ENCODE peak calls at places on chromosomes 12 and 14, in four cellular contexts. F is CD4-positive, alpha-beta T cell; D is adrenal gland; G is cardiac muscle cell. S is an unnamed sample. For H3K27me3, the result is how much of the 10 kb centered on the place peaks cover.

GRCh38 chr14:89621009-89621421 is 204.0 kb upstream of the FOXN3 start:
- DNase-seq in F (peak), D (no peak), G (no peak), S (no peak)

GRCh38 chr14:89491701-89492381 is 74.8 kb upstream of the FOXN3 start:
- DNase-seq in F (no peak), D (no peak), G (no peak), S (no peak)

GRCh38 chr12:48489012-48489411 is 6.7 kb downstream of the C12orf54 start:
- DNase-seq in F (no peak), D (no peak), G (no peak), S (no peak)

GRCh38 chr14:104932676-104933631 is 8.3 kb downstream of the PLD4 start:
- DNase-seq in F (peak), D (peak), G (peak), S (peak)

GRCh38 chr12:67088401-67089118 is 180.6 kb upstream of the CAND1 start:
- DNase-seq in F (no peak), D (no peak), G (no peak), S (no peak)

GRCh38 chr12:117228239-117228638 is 38.0 kb upstream of the FBXO21 start:
- DNase-seq in F (no peak), D (no peak), G (no peak), S (no peak)

GRCh38 chr12:27185234-27186045 is 58.6 kb upstream of the STK38L start:
- DNase-seq in F (peak), D (no peak), G (no peak), S (no peak)

GRCh38 chr12:2333516-2333915 is 280.7 kb downstream of the CACNA1C start:
- DNase-seq in F (no peak), D (no peak), G (no peak), S (no peak)

GRCh38 chr14:103770902-103771301 is 55.3 kb downstream of the ZFYVE21 start:
- DNase-seq in F (no peak), D (no peak), G (no peak), S (no peak)

GRCh38 chr12:57759360-57759980 is 4.6 kb downstream of the MARCHF9 start:
- DNase-seq in F (peak), D (no peak), G (peak), S (no peak)

GRCh38 chr14:52951730-52952481 is 1.1 kb upstream of the FERMT2 start:
- DNase-seq in F (no peak), D (peak), G (peak), S (peak)

GRCh38 chr12:94872671-94873367 is 130.7 kb downstream of the NDUFA12 start:
- DNase-seq in F (no peak), D (no peak), G (no peak), S (no peak)

GRCh38 chr12:94872007-94872653 is 131.4 kb downstream of the NDUFA12 start:
- DNase-seq in F (no peak), D (no peak), G (no peak), S (no peak)

GRCh38 chr12:94873368-94874085 is 130.0 kb downstream of the NDUFA12 start:
- DNase-seq in F (no peak), D (no peak), G (peak), S (no peak)

GRCh38 chr12:94867066-94867855 is 136.2 kb downstream of the NDUFA12 start:
- DNase-seq in F (no peak), D (no peak), G (no peak), S (no peak)

GRCh38 chr12:94870511-94870910 is 133.0 kb downstream of the NDUFA12 start:
- DNase-seq in F (no peak), D (no peak), G (no peak), S (no peak)
- H3K27me3 ChIP-seq in F (under half), D (under half), G (under half), S (under half)

GRCh38 chr12:77916276-77916675 is 85.6 kb downstream of the NAV3 start:
- DNase-seq in F (no peak), D (no peak), G (no peak), S (no peak)

DNA sequence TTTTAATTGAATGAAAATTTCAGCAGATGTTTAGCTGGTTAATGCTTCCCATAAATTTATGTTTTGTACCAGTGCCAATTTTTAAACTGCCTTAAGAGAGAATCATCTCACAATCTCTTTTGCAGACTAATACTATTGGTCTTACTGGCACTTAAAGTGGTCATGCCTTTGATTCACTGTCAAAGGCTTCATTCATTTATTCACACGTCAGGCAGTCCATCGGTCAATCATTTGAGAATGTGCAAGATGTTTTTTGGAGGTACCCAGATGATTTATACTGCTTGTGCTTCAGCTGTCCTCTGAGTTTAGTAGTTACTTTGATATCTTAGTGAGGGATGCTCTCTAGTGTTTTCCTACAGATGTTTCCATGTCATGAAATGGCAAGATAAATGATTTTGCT is 83.4 kb downstream of the NAV3 start:
- DNase-seq in F (no peak), D (no peak), G (no peak), S (no peak)
- TF ChIP-seq CTCF in F (no peak), D (no peak), G (peak), S (peak)

GRCh38 chr14:76698631-76699030 is 62.6 kb upstream of the VASH1 start:
- DNase-seq in F (no peak), D (no peak), G (no peak), S (no peak)
- H3K27me3 ChIP-seq in F (under half), D (under half), G (under half), S (under half)

DNA sequence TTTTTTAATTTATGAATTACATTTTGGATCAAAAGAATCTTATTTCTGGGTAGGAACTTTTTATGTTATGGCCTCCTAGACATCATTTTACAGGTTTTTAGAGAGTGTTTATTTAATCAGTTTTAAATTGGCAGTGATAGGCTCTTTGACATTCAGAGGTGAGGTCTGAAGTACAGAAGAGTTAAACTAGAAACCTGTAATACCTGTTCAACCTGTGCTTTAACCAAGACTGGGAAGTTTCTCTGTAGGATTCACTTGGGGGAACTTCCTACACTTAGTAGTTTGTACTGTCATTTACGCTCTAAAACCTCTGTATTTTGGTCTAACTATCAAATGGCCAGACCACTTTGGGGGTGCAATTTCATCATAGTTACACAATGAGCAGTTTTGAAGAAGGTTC is 35.9 kb downstream of the PLEKHA5 start:
- DNase-seq in F (no peak), D (no peak), G (no peak), S (no peak)
- TF ChIP-seq CTCF in F (no peak), D (no peak), G (no peak), S (no peak)

GRCh38 chr12:6613015-6613775 is 6.0 kb upstream of the CHD4 start:
- DNase-seq in F (no peak), D (no peak), G (peak), S (peak)

GRCh38 chr12:6618483-6618882 is 11.3 kb upstream of the CHD4 start:
- DNase-seq in F (no peak), D (no peak), G (no peak), S (no peak)

GRCh38 chr12:6613776-6614512 is 6.8 kb upstream of the CHD4 start:
- DNase-seq in F (peak), D (peak), G (peak), S (peak)

GRCh38 chr12:6614513-6615177 is 7.5 kb upstream of the CHD4 start:
- DNase-seq in F (no peak), D (peak), G (no peak), S (no peak)

DNA sequence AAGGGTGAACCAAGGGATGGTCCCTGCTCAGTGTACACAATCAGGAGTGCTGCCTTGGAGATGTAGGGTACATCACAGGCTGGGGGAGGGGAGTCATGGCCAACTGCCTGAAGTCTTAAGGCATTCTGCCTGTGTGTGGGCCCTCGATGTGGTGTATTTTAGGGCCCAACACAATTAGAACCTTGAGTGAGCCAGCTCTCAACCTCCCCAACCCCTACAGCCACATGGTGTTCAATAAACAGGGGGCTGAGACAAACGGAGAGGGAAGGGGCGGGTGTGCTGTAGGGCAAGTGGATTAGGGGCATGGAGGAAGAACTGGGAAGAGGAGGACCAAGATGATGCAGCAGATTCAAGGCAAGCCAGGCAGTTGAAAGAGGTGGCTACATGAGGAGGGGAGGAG is 8.6 kb upstream of the CHD4 start:
- DNase-seq in F (no peak), D (no peak), G (no peak), S (no peak)
- H3K27me3 ChIP-seq in F (under half), D (under half), G (under half), S (under half)

DNA sequence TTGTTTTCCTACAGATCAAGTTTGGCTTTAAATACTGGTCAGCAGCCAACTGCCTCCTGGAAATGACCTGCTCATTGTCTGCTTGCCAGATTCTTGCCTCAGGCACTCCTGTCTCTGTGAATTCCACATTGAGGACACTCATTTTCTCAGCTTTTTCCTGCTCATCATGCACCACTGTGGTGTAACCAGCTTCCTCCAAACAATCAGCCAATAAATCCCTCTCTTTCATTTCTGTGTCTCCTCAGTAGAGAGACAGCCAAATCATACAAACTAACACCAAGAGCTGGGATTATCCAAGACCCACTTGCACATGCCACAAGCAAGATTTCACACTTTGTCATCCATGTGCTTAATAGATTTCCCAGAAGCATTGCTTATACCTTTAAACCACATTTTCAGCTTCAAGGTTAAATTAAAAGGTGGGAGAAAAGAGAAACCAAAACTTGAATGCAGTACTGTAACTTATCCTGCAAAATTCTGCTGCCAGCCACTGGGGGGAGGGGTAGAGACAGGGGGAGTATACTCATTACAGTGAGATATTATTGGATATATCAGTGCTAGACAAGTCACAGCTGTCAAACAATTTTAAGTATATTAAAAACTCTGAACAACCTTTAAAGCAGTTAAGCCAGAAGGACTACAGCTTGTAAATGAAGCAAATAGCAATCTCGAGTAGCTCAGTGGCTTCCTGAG is 105.0 kb downstream of the PPP2R5E start:
- DNase-seq in F (peak), D (peak), G (no peak), S (peak)
- TF ChIP-seq CTCF in F (no peak), D (peak), G (peak), S (no peak)

DNA sequence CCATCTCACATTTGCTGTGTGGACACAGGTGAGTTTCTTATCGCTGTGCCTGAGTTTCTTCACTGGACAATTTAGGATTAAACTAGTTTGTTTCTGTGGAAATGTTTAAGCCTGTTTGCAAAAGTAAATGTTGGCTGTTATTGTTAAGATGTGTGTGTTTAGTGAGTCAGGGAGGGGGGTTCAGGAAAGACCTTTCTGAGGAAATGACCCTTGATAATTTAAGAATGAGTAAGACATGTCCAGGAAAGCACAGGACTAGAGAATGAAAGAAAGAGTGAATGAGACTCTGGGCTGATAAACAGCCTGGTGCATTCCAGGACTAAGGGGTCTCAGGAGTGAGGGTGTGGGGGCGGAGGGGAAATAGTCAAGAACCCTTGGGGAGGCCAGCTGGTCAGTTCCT is 1005.2 kb downstream of the VRK1 start:
- DNase-seq in F (no peak), D (no peak), G (no peak), S (no peak)
- H3K27me3 ChIP-seq in F (under half), D (under half), G (under half), S (under half)

DNA sequence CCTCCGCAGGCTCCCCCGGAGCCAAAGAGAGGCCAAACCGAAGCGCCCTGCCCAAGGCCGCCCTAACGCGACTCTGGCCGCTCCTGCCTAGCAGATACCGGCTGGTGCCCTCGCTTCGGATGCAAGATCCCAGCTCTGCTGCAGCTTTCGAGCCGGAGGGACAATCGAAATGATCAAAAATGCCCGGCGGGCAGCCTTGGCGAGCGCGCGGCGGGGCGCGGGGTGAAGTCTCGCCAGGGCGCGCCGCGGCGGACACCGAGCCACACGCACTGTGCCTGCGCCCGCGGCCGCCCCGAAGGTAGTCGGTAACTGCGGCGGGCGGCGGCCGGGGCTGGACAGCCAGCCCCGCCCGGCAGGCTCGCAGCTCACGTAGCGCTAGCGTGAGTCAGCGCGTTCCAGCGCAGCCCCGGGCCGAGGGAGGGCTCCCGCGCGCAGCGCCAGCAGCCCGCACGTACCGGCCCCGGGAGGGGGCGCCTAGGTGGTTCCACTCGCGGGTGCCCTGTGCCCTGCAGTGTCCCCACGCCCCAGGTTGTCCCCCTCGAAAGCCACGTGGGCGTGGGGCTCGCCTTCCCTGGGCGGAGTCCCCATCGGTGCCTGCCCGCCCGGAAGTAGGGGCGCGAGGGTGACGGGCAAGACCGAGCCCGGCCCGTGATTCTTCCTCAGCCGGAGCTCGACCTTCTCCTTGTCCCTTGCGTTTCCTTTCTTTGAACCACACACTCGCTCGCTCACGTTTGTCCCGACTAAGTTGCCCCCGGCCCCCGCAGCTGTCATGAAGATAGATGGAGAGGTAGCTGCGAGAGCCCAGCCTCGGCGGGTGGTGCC is 109.3 kb upstream of the EGLN3 start:
- DNase-seq in F (no peak), D (peak), G (peak), S (peak)
- TF ChIP-seq CTCF in F (no peak), D (peak), G (peak), S (peak)

S was measured in heart left ventricle.